ENCODE peak calls at places on chromosomes 12 and 14, in seven cellular contexts. S, T, I, W, G, K and E are unnamed samples.

GRCh38 chr12:56120158-56120846 is 2.2 kb downstream of the ZC3H10 start:
- DNase-seq in T (no peak), S (no peak), G (no peak), W (no peak), K (no peak), I (no peak), E (no peak)

GRCh38 chr14:81314443-81315175 is 85.5 kb downstream of the STON2 start:
- DNase-seq in G (no peak), S (no peak), K (no peak), T (no peak), W (no peak), I (no peak), E (no peak)

GRCh38 chr14:69101331-69101826 is 51.5 kb downstream of the DCAF5 start:
- DNase-seq in I (peak; percentile 76), K (no peak), G (no peak), W (peak; percentile 23), S (peak; percentile 72), T (no peak), E (peak; percentile 35)

GRCh38 chr12:94761559-94761958 is 111.2 kb upstream of the TMCC3 start:
- DNase-seq in T (no peak), I (peak; percentile 84), G (no peak), K (no peak), W (no peak), S (no peak), E (no peak)

GRCh38 chr12:8819676-8819980 is 2.8 kb upstream of the A2ML1 start:
- DNase-seq in W (no peak), I (peak; percentile 11), T (no peak), G (no peak), S (no peak), K (no peak), E (no peak)

GRCh38 chr14:95562892-95563685 is 28.2 kb downstream of the GLRX5 start:
- DNase-seq in T (peak; percentile 43), G (peak; percentile 65), S (no peak), K (no peak), I (no peak), W (no peak), E (peak; percentile 40)

GRCh38 chr12:93502802-93503623 is 35.7 kb downstream of the MRPL42 start:
- DNase-seq in T (peak; percentile 48), I (peak; percentile 52), K (no peak), W (no peak), S (peak; percentile 62), G (peak; percentile 55), E (peak; percentile 66)

GRCh38 chr14:42111355-42111754 is 504.7 kb downstream of the LRFN5 start:
- DNase-seq in I (no peak), K (no peak), T (no peak), W (no peak), S (no peak), G (no peak), E (no peak)

GRCh38 chr12:130465626-130466025 is 127.9 kb downstream of the PIWIL1 start:
- DNase-seq in K (no peak), W (no peak), G (no peak), I (no peak), T (no peak), S (no peak), E (no peak)

GRCh38 chr12:16266085-16266484 is 11.4 kb downstream of the SLC15A5 start:
- DNase-seq in T (no peak), W (no peak), G (no peak), K (no peak), S (no peak), I (no peak), E (no peak)

GRCh38 chr12:38156497-38157245 is 159.9 kb upstream of the ALG10B start:
- DNase-seq in T (no peak), G (no peak), I (no peak), W (no peak), K (no peak), S (no peak), E (no peak)

GRCh38 chr12:92466391-92467305 is 236.1 kb upstream of the PLEKHG7 start:
- DNase-seq in W (no peak), I (no peak), T (no peak), S (no peak), K (no peak), G (no peak), E (peak; percentile 91)

GRCh38 chr12:3216726-3217682 is 139.8 kb downstream of the TSPAN9 start:
- DNase-seq in K (no peak), W (no peak), I (no peak), S (no peak), T (no peak), G (no peak), E (no peak)

GRCh38 chr12:132600048-132601032 is 10.0 kb downstream of the LRCOL1 start:
- DNase-seq in I (peak; percentile 78), K (peak; percentile 76), T (peak; percentile 60), G (peak; percentile 54), S (peak; percentile 85), W (peak; percentile 32), E (peak; percentile 63)

GRCh38 chr14:76497550-76498484 is 121.9 kb downstream of the ESRRB start:
- DNase-seq in G (no peak), S (no peak), T (no peak), W (no peak), I (peak; percentile 20), K (no peak), E (no peak)
- TF ChIP-seq CTCF in G (no peak), S (no peak), T (no peak), W (no peak), I (peak; percentile 10), K (no peak), E (peak; percentile 18)

GRCh38 chr14:92794547-92794941 is 439 bp downstream of the GOLGA5 start:
- DNase-seq in S (peak; percentile 34), K (no peak), I (no peak), W (no peak), G (peak; percentile 31), T (no peak), E (peak; percentile 24)

GRCh38 chr14:92793709-92794546 is at the start of gene GOLGA5:
- DNase-seq in K (peak; percentile 98), I (peak; percentile 99), G (peak; percentile 96), W (peak; percentile 98), S (peak; percentile 100), T (peak; percentile 99), E (peak; percentile 100)

GRCh38 chr14:92789457-92790089 is 4.5 kb upstream of the GOLGA5 start:
- DNase-seq in G (no peak), I (peak; percentile 16), S (no peak), K (no peak), W (no peak), T (no peak), E (no peak)

GRCh38 chr14:92794961-92795360 is 856 bp downstream of the GOLGA5 start:
- DNase-seq in T (no peak), G (no peak), I (no peak), S (no peak), W (no peak), K (no peak), E (no peak)

GRCh38 chr14:92792885-92793284 is 1.2 kb upstream of the GOLGA5 start:
- DNase-seq in W (no peak), S (no peak), I (peak; percentile 30), T (no peak), K (no peak), G (no peak), E (no peak)
- H3K4me3 ChIP-seq in W (no peak overlapping the region), S (no peak overlapping the region), I (peak overlapping the region; percentile 50), T (no peak overlapping the region), K (no peak overlapping the region), G (no peak overlapping the region), E (no peak overlapping the region)

DNA sequence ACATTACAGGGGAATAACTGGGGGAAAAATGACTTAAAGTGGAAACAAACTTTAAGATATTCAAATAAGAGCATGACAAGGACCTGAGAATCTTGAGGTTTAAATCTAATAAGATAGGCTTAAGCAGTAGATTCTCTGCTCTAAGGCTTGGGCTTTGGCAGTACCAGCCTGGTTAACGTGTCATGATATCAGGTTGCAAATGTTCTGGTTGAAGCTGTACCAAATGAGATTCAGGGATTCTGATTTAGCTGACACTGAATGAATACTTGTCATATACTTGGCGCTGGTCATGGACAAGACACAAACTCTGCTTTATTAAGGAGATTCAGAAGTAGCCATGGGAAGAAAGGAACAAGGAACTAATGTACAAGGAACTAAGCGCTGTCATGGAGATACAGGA is 6.1 kb downstream of the TCP11L2 start:
- DNase-seq in T (no peak), I (no peak), K (no peak), G (no peak), S (no peak), W (no peak), E (no peak)
- TF ChIP-seq CTCF in T (no peak), I (no peak), K (no peak), G (no peak), S (no peak), W (no peak), E (no peak)

GRCh38 chr12:110906516-110906915 is 13.9 kb downstream of the MYL2 start:
- DNase-seq in T (no peak), S (no peak), K (no peak), W (no peak), G (no peak), I (no peak), E (peak; percentile 82)
- H3K4me3 ChIP-seq in T (no peak overlapping the region), S (no peak overlapping the region), K (no peak overlapping the region), W (no peak overlapping the region), G (no peak overlapping the region), I (no peak overlapping the region), E (no peak overlapping the region)

GRCh38 chr14:91911474-91912032 is 35.9 kb downstream of the FBLN5 start:
- DNase-seq in K (no peak), W (peak; percentile 10), I (peak; percentile 68), G (no peak), T (peak; percentile 43), S (peak; percentile 56), E (peak; percentile 53)
- TF ChIP-seq CTCF in K (no peak), W (peak; percentile 13), I (peak; percentile 70), G (peak; percentile 31), T (peak; percentile 52), S (peak; percentile 52), E (peak; percentile 32)

DNA sequence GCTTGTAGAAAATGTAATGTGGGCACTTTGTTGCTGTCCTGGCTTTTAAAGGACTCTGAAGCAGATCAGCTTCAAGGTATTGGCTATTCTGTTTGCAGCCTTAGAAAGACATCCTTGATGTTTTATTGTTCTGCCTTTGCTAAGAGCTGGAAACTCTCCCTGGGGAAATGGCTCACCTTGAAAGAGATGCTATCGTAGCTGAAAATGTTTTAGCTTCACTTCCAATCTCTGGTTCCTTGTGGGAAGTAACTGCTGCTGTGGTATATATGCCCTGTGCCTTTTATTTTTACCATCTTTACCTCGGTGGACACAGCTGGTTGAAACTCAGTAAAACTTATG is 124.4 kb upstream of the HIF1A start:
- DNase-seq in I (no peak), S (no peak), T (no peak), G (no peak), W (no peak), K (no peak), E (no peak)
- H3K4me3 ChIP-seq in I (no peak overlapping the region), S (no peak overlapping the region), T (no peak overlapping the region), G (no peak overlapping the region), W (no peak overlapping the region), K (no peak overlapping the region), E (no peak overlapping the region)